ENCODE peak calls at places on chromosomes 5 and 9, in ten cellular contexts. E is mammary epithelial cell; U is colonic mucosa; R is left ventricle myocardium inferior; Z is PC-9; X is uterus; N is lower lobe of right lung; V is Peyer's patch; A is CD8-positive, alpha-beta memory T cell; J is cardiac muscle cell. W is an unnamed sample. For H3K4me1, the result is how much of the 10 kb centered on the place peaks cover.

GRCh38 chr5:151772868-151773561 is 1.3 kb downstream of the G3BP1 start:
- DNase-seq in E (peak), U (no peak), R (no peak), Z (no peak), X (no peak), N (no peak), V (peak), A (peak), J (no peak), W (no peak)

GRCh38 chr9:22033012-22033630 is 24.0 kb upstream of the CDKN2B start:
- DNase-seq in E (peak), U (no peak), R (no peak), Z (no peak), X (no peak), N (no peak), V (no peak), A (no peak), J (no peak), W (no peak)

GRCh38 chr5:151174612-151175101 is 17.1 kb upstream of the ANXA6 start:
- DNase-seq in E (no peak), U (no peak), R (no peak), Z (no peak), X (peak), N (no peak), V (no peak), A (no peak), J (no peak), W (no peak)

GRCh38 chr5:181215997-181216982 is 6.8 kb upstream of the TRIM41 start:
- DNase-seq in E (peak), U (no peak), R (no peak), Z (peak), X (no peak), N (no peak), V (no peak), A (no peak), J (no peak), W (no peak)

GRCh38 chr9:3794005-3794404 is 268.2 kb upstream of the RFX3 start:
- DNase-seq in E (no peak), U (no peak), R (no peak), Z (no peak), X (no peak), N (no peak), V (no peak), A (no peak), J (peak), W (no peak)

GRCh38 chr5:24142346-24142745 is 502.4 kb downstream of the CDH10 start:
- DNase-seq in E (no peak), U (no peak), R (no peak), Z (no peak), X (no peak), N (no peak), V (no peak), A (no peak), J (no peak), W (no peak)

GRCh38 chr5:176530406-176530982 is 6.7 kb downstream of the RNF44 start:
- DNase-seq in E (no peak), U (no peak), R (no peak), Z (no peak), X (no peak), N (peak), V (no peak), A (no peak), J (no peak), W (no peak)

GRCh38 chr9:117063721-117064471 is 351.0 kb downstream of the ASTN2 start:
- DNase-seq in E (no peak), U (no peak), R (no peak), Z (no peak), X (no peak), N (no peak), V (no peak), A (no peak), J (no peak), W (no peak)

GRCh38 chr9:135252980-135253304 is 165.5 kb downstream of the OLFM1 start:
- DNase-seq in E (no peak), U (no peak), R (no peak), Z (no peak), X (no peak), N (no peak), V (no peak), A (no peak), J (no peak), W (no peak)

GRCh38 chr5:149001154-149001553 is 61.7 kb downstream of the SH3TC2 start:
- DNase-seq in E (peak), U (no peak), R (no peak), Z (no peak), X (no peak), N (no peak), V (no peak), A (no peak), J (no peak), W (no peak)

GRCh38 chr9:137435980-137436760 is 5.0 kb downstream of the ENTPD8 start:
- DNase-seq in E (peak), U (peak), R (peak), Z (peak), X (peak), N (peak), V (peak), A (no peak), J (no peak), W (no peak)

GRCh38 chr9:6877671-6878161 is 119.9 kb downstream of the KDM4C start:
- DNase-seq in E (peak), U (no peak), R (no peak), Z (no peak), X (no peak), N (no peak), V (no peak), A (no peak), J (no peak), W (no peak)

GRCh38 chr9:71744754-71745521 is 23.4 kb downstream of the CEMIP2 start:
- DNase-seq in E (no peak), U (no peak), R (no peak), Z (no peak), X (no peak), N (no peak), V (no peak), A (no peak), J (no peak), W (no peak)

GRCh38 chr9:107639426-107639825 is 149.9 kb upstream of the KLF4 start:
- DNase-seq in E (no peak), U (no peak), R (no peak), Z (no peak), X (no peak), N (no peak), V (no peak), A (no peak), J (no peak), W (no peak)

GRCh38 chr5:37844004-37844403 is 4.2 kb upstream of the GDNF start:
- DNase-seq in E (no peak), U (no peak), R (no peak), Z (no peak), X (no peak), N (no peak), V (no peak), A (no peak), J (no peak), W (no peak)

GRCh38 chr5:175652741-175653663 is 4.9 kb upstream of the HRH2 start:
- DNase-seq in E (no peak), U (no peak), R (no peak), Z (no peak), X (no peak), N (no peak), V (peak), A (peak), J (no peak), W (no peak)

GRCh38 chr5:150809363-150809762 is 30.8 kb downstream of the SMIM3 start:
- DNase-seq in E (no peak), U (no peak), R (no peak), Z (no peak), X (no peak), N (no peak), V (no peak), A (no peak), J (no peak), W (no peak)

GRCh38 chr9:32783168-32783891 is at the start of gene TMEM215:
- DNase-seq in E (peak), U (no peak), R (no peak), Z (peak), X (no peak), N (peak), V (no peak), A (no peak), J (peak), W (no peak)

GRCh38 chr5:172506921-172507320 is 52.6 kb upstream of the SH3PXD2B start:
- DNase-seq in E (no peak), U (no peak), R (no peak), Z (no peak), X (peak), N (no peak), V (no peak), A (no peak), J (no peak), W (no peak)

GRCh38 chr9:79257671-79258410 is 313.9 kb upstream of the TLE4 start:
- DNase-seq in E (no peak), U (no peak), R (no peak), Z (no peak), X (no peak), N (no peak), V (no peak), A (no peak), J (no peak), W (no peak)

GRCh38 chr5:125194901-125195300 is 448.5 kb upstream of the ZNF608 start:
- DNase-seq in E (no peak), U (no peak), R (no peak), Z (no peak), X (no peak), N (no peak), V (no peak), A (no peak), J (no peak), W (no peak)

GRCh38 chr5:40490464-40491083 is 189.1 kb upstream of the PTGER4 start:
- DNase-seq in E (no peak), U (no peak), R (no peak), Z (no peak), X (no peak), N (no peak), V (no peak), A (no peak), J (no peak), W (no peak)

GRCh38 chr5:1659100-1660036 is 135.6 kb upstream of the LPCAT1 start:
- DNase-seq in E (no peak), U (peak), R (no peak), Z (no peak), X (no peak), N (no peak), V (no peak), A (no peak), J (no peak), W (no peak)

GRCh38 chr5:7638456-7638855 is 212.5 kb downstream of the CFAP90 start:
- DNase-seq in E (no peak), U (no peak), R (no peak), Z (no peak), X (no peak), N (no peak), V (no peak), A (no peak), J (no peak), W (no peak)

GRCh38 chr9:78900500-78900899 is 603.6 kb downstream of the PSAT1 start:
- DNase-seq in E (no peak), U (no peak), R (no peak), Z (no peak), X (no peak), N (no peak), V (no peak), A (no peak), J (no peak), W (no peak)

GRCh38 chr9:92055624-92056023 is 59.6 kb downstream of the SPTLC1 start:
- DNase-seq in E (no peak), U (no peak), R (no peak), Z (no peak), X (no peak), N (no peak), V (no peak), A (no peak), J (no peak), W (no peak)

GRCh38 chr5:149999359-149999758 is 1.1 kb downstream of the TIGD6 start:
- DNase-seq in E (peak), U (no peak), R (no peak), Z (no peak), X (no peak), N (no peak), V (no peak), A (no peak), J (no peak), W (no peak)

GRCh38 chr5:115586525-115587146 is 15.6 kb downstream of the TICAM2 start:
- DNase-seq in E (no peak), U (no peak), R (no peak), Z (no peak), X (no peak), N (no peak), V (no peak), A (no peak), J (peak), W (no peak)

GRCh38 chr5:138033275-138033808 is 463 bp upstream of the FAM13B start:
- DNase-seq in E (peak), U (no peak), R (no peak), Z (no peak), X (no peak), N (no peak), V (no peak), A (no peak), J (no peak), W (no peak)

GRCh38 chr9:34383904-34384303 is 7.2 kb upstream of the MYORG start:
- DNase-seq in E (no peak), U (no peak), R (no peak), Z (no peak), X (no peak), N (no peak), V (no peak), A (no peak), J (no peak), W (no peak)

GRCh38 chr9:16281707-16282106 is 588.8 kb downstream of the BNC2 start:
- DNase-seq in E (no peak), U (no peak), R (no peak), Z (peak), X (no peak), N (no peak), V (no peak), A (no peak), J (no peak), W (no peak)

GRCh38 chr5:124912653-124913328 is 166.4 kb upstream of the ZNF608 start:
- DNase-seq in E (peak), U (no peak), R (peak), Z (no peak), X (no peak), N (no peak), V (no peak), A (no peak), J (no peak), W (peak)

GRCh38 chr9:93668261-93668871 is 92.0 kb downstream of the PHF2 start:
- DNase-seq in E (no peak), U (no peak), R (peak), Z (no peak), X (no peak), N (no peak), V (peak), A (no peak), J (no peak), W (no peak)

GRCh38 chr9:80326105-80326504 is 754.3 kb downstream of the TLE4 start:
- DNase-seq in E (no peak), U (no peak), R (no peak), Z (no peak), X (no peak), N (no peak), V (no peak), A (no peak), J (no peak), W (no peak)

GRCh38 chr9:19127881-19128719 is 808 bp upstream of the PLIN2 start:
- DNase-seq in E (no peak), U (peak), R (peak), Z (no peak), X (peak), N (peak), V (peak), A (peak), J (no peak), W (peak)

GRCh38 chr5:87400305-87400899 is 12.3 kb downstream of the CCNH start:
- DNase-seq in E (peak), U (no peak), R (no peak), Z (no peak), X (no peak), N (no peak), V (no peak), A (no peak), J (peak), W (no peak)

GRCh38 chr9:134879664-134880483 is 736 bp upstream of the FCN2 start:
- DNase-seq in E (no peak), U (no peak), R (no peak), Z (no peak), X (no peak), N (no peak), V (no peak), A (no peak), J (no peak), W (no peak)

GRCh38 chr9:4365055-4365454 is 65.2 kb upstream of the GLIS3 start:
- DNase-seq in E (no peak), U (no peak), R (no peak), Z (no peak), X (no peak), N (no peak), V (no peak), A (no peak), J (no peak), W (no peak)

GRCh38 chr9:85258823-85259370 is 482.9 kb downstream of the AGTPBP1 start:
- DNase-seq in E (peak), U (peak), R (peak), Z (peak), X (no peak), N (no peak), V (peak), A (no peak), J (peak), W (peak)

DNA sequence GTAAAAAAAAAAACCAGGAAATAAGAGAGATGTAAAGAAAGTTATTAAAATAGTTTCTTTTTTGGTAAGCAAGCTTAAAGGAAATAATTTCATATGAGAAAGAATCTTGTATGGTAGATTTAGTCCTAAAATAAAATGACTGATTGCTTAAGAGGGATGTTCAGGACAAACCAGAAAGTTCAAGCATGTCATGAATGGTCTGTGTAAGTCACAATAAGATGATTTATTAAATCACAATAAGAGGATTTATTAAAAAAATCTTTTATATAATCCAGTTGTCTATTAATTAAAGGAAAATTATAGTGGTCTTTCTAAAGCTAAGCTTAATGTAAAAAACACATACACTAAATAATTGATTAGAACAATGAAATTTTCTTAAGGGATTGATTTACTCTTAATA is 91.8 kb upstream of the OR13F1 start:
- DNase-seq in E (peak), U (no peak), R (no peak), Z (no peak), X (no peak), N (no peak), V (no peak), A (no peak), J (no peak), W (no peak)
- H3K4me3 ChIP-seq in E (no peak), U (no peak), R (no peak), Z (no peak), X (no peak), N (no peak), V (no peak), A (no peak), J (no peak), W (no peak)

DNA sequence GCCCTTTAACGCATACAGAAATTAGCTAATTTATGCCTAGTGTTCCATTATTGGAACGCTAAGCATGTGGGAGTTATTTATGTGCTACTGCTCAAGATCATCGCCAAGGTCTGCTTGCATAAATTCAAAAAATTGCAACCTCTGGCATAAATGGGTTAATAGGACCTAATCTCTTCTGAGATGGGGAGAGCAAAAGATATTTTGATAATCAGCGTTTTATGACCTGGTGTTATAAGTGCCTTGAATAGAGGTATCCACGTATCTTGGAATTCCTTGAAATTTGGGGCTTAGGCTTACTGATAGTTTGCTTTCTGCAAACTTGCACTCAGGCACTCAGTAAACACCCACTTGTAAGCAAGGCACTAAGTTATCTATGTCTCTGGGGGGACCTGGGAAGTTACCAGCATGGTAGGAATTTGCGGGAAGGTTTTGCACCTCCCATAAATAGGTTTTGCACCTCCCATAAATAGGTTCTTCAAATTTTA is 1.8 kb downstream of the SUB1 start:
- DNase-seq in E (no peak), U (no peak), R (no peak), Z (no peak), X (no peak), N (no peak), V (no peak), A (no peak), J (no peak), W (no peak)
- H3K27ac ChIP-seq in E (peak), U (no peak), R (peak), Z (no peak), X (peak), N (no peak), V (no peak), A (no peak), J (no peak), W (peak)

GRCh38 chr5:68220260-68220659 is 4.7 kb downstream of the PIK3R1 start:
- DNase-seq in E (no peak), U (no peak), R (no peak), Z (no peak), X (no peak), N (no peak), V (peak), A (no peak), J (no peak), W (no peak)
- H3K4me1 ChIP-seq in E (under half), U (under half), R (half or more), Z (under half), X (under half), N (half or more), V (under half), A (half or more), J (under half), W (under half)

GRCh38 chr9:88501086-88501485 is 33.9 kb upstream of the NXNL2 start:
- DNase-seq in E (no peak), U (no peak), R (no peak), Z (no peak), X (no peak), N (no peak), V (no peak), A (no peak), J (no peak), W (no peak)

GRCh38 chr9:88502552-88503034 is 32.4 kb upstream of the NXNL2 start:
- DNase-seq in E (no peak), U (no peak), R (no peak), Z (no peak), X (no peak), N (no peak), V (no peak), A (no peak), J (no peak), W (no peak)

GRCh38 chr9:88497224-88497623 is 37.8 kb upstream of the NXNL2 start:
- DNase-seq in E (no peak), U (no peak), R (no peak), Z (no peak), X (no peak), N (no peak), V (no peak), A (no peak), J (no peak), W (no peak)

GRCh38 chr9:88494983-88495721 is 39.8 kb upstream of the NXNL2 start:
- DNase-seq in E (no peak), U (no peak), R (no peak), Z (no peak), X (no peak), N (no peak), V (no peak), A (no peak), J (no peak), W (no peak)

GRCh38 chr9:88498880-88499279 is 36.1 kb upstream of the NXNL2 start:
- DNase-seq in E (no peak), U (no peak), R (peak), Z (no peak), X (no peak), N (no peak), V (no peak), A (no peak), J (no peak), W (peak)
- H3K4me3 ChIP-seq in E (no peak), U (no peak), R (no peak), Z (no peak), X (no peak), N (no peak), V (no peak), A (no peak), J (no peak), W (no peak)

GRCh38 chr5:91754990-91755389 is 371.9 kb upstream of the ARRDC3 start:
- DNase-seq in E (no peak), U (no peak), R (no peak), Z (no peak), X (no peak), N (no peak), V (no peak), A (no peak), J (no peak), W (no peak)
- H3K27ac ChIP-seq in E (no peak), U (no peak), R (no peak), Z (no peak), X (no peak), N (no peak), V (no peak), A (no peak), J (no peak), W (no peak)

W was measured in heart right ventricle.